ENCODE peak calls at places on chromosomes 7 and 10, in six cellular contexts. P, I, Y, J, B and M are unnamed samples.

GRCh38 chr10:102113956-102114857 is 6.0 kb downstream of the LDB1 start:
- DNase-seq in P (no peak), B (peak), I (no peak), Y (no peak), J (peak), M (no peak)

GRCh38 chr7:2282185-2282751 is 32.0 kb downstream of the SNX8 start:
- DNase-seq in P (no peak), B (no peak), Y (no peak), I (no peak), J (no peak), M (no peak)

GRCh38 chr7:121329460-121330052 is 756 bp downstream of the WNT16 start:
- DNase-seq in P (no peak), Y (no peak), B (peak), I (no peak), J (no peak), M (no peak)

GRCh38 chr10:13241613-13242012 is 7.4 kb upstream of the UCMA start:
- DNase-seq in P (no peak), I (no peak), B (no peak), J (no peak), Y (no peak), M (no peak)

GRCh38 chr10:133257489-133258065 is 19.1 kb downstream of the ADAM8 start:
- DNase-seq in J (peak), P (no peak), I (no peak), B (peak), Y (peak), M (no peak)

GRCh38 chr10:46263831-46264268 is 22.9 kb upstream of the ANTXRL start:
- DNase-seq in Y (no peak), J (no peak), P (no peak), B (no peak), I (no peak), M (no peak)

GRCh38 chr10:21831986-21832735 is 171.4 kb downstream of the DNAJC1 start:
- DNase-seq in Y (no peak), P (no peak), I (no peak), J (no peak), B (no peak), M (no peak)

GRCh38 chr7:152351168-152351567 is 84.6 kb downstream of the KMT2C start:
- DNase-seq in J (no peak), P (no peak), Y (no peak), B (no peak), I (no peak), M (no peak)

GRCh38 chr10:31419394-31420063 is 100.5 kb downstream of the ZEB1 start:
- DNase-seq in P (no peak), J (no peak), Y (no peak), I (no peak), B (no peak), M (no peak)

GRCh38 chr10:119769886-119770285 is 44.0 kb downstream of the INPP5F start:
- DNase-seq in Y (no peak), P (no peak), I (no peak), B (no peak), J (no peak), M (no peak)

GRCh38 chr7:133258174-133258573 is 5.3 kb downstream of the EXOC4 start:
- DNase-seq in Y (no peak), I (no peak), P (no peak), J (no peak), B (no peak), M (no peak)

GRCh38 chr10:100997364-100998182 is 2.0 kb upstream of the LZTS2 start:
- DNase-seq in I (peak), B (peak), J (peak), P (no peak), Y (peak), M (no peak)

GRCh38 chr7:4805110-4805978 is 29.9 kb downstream of the AP5Z1 start:
- DNase-seq in J (no peak), B (no peak), Y (no peak), P (no peak), I (no peak), M (no peak)

GRCh38 chr10:69043931-69044531 is 43.9 kb upstream of the SRGN start:
- DNase-seq in J (no peak), P (no peak), I (peak), B (no peak), Y (no peak), M (no peak)

GRCh38 chr7:100604078-100604975 is 2.2 kb downstream of the PCOLCE start:
- DNase-seq in B (peak), I (peak), P (no peak), Y (peak), J (peak), M (no peak)

GRCh38 chr10:102670871-102671434 is 26.7 kb downstream of the TRIM8 start:
- DNase-seq in P (no peak), I (no peak), B (peak), J (no peak), Y (no peak), M (no peak)

GRCh38 chr10:5776881-5777197 is 36.4 kb downstream of the GDI2 start:
- DNase-seq in B (no peak), J (no peak), Y (no peak), I (no peak), P (no peak), M (peak)
- H3K27ac ChIP-seq in B (peak), J (peak), Y (peak), I (no peak), P (peak), M (no peak)

DNA sequence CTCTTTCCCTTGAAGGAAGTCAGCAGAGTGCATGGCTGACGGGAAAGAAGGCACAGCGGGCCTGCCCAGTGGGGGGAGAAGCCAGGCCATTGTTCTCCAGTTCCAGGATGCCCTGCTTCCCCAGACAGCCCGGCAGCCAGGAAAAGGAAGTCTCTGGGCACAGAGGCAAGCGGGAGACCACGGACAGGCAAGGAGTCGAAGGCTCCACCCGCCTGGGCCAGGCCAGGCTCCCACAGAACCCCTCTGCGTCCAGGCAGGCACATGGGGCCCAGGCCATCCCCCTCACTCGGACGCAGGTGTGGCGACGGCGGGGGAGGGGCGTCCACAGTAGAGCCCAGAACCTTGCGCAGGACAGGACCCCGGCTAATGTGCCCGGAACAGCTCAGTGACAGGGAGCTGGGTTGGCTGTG is 8.7 kb downstream of the GPR146 start:
- DNase-seq in J (peak), Y (peak), I (no peak), P (no peak), B (peak), M (no peak)
- TF ChIP-seq CTCF in J (no peak), Y (no peak), I (no peak), P (no peak), B (no peak), M (no peak)

GRCh38 chr7:107969856-107970255 is 33.1 kb downstream of the LAMB1 start:
- DNase-seq in Y (peak), I (no peak), P (no peak), B (no peak), J (peak), M (no peak)

GRCh38 chr7:107967420-107967819 is 35.5 kb downstream of the LAMB1 start:
- DNase-seq in P (no peak), J (no peak), I (no peak), B (no peak), Y (no peak), M (no peak)

GRCh38 chr7:107968449-107968848 is 34.5 kb downstream of the LAMB1 start:
- DNase-seq in B (no peak), J (no peak), Y (no peak), P (no peak), I (no peak), M (no peak)

GRCh38 chr7:107964510-107964909 is 38.5 kb downstream of the LAMB1 start:
- DNase-seq in I (no peak), B (no peak), J (no peak), Y (no peak), P (no peak), M (no peak)

DNA sequence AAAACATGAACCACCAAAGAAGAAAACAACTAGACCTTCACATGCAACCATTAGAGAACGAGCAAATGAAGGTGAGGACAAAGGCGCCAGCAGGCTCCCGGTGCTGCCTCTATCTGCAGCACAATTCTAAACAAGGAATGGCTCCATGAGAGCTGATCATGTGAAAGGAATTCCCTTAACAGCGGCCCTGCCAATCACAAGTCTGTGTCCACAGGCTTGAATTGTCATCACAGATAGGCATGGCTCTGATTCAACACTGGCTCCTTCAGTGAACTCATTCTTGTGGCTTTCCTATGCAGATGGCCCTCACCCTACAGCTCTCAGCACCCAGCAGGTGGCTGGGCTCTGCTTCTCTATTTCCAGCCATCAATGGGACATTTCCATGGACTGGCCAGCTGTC is 36.3 kb downstream of the LAMB1 start:
- DNase-seq in J (peak), Y (peak), I (no peak), P (no peak), B (peak), M (no peak)
- H3K27ac ChIP-seq in J (peak), Y (peak), I (no peak), P (peak), B (peak), M (no peak)

GRCh38 chr7:68733219-68734143 is 864.8 kb upstream of the AUTS2 start:
- DNase-seq in Y (no peak), J (no peak), I (no peak), B (no peak), P (no peak), M (no peak)
- TF ChIP-seq CTCF in Y (no peak), J (no peak), I (no peak), B (no peak), P (no peak), M (no peak)

DNA sequence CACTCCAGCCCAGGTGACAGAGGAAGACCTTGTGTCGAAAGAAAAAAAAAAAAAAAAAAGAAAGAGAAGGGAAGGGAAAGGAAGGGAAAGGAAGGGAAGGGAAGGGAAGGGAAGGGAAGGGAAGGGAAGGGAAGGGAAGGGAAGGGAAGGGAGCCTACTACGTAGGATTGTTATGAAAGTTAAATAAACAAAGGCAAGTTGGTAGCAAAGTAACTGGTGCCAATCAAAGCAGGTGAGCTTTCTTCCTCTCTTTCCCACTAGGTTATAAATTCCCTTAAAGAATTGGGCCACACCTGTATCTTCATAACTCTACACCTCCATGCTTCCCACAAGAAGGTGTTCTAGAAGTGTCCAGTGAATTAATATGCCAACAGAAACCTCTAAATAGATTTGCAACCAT is 96.3 kb upstream of the AFAP1L2 start:
- DNase-seq in I (no peak), J (no peak), Y (no peak), B (no peak), P (no peak), M (no peak)
- H3K27ac ChIP-seq in I (peak), J (no peak), Y (no peak), B (no peak), P (no peak), M (no peak)

DNA sequence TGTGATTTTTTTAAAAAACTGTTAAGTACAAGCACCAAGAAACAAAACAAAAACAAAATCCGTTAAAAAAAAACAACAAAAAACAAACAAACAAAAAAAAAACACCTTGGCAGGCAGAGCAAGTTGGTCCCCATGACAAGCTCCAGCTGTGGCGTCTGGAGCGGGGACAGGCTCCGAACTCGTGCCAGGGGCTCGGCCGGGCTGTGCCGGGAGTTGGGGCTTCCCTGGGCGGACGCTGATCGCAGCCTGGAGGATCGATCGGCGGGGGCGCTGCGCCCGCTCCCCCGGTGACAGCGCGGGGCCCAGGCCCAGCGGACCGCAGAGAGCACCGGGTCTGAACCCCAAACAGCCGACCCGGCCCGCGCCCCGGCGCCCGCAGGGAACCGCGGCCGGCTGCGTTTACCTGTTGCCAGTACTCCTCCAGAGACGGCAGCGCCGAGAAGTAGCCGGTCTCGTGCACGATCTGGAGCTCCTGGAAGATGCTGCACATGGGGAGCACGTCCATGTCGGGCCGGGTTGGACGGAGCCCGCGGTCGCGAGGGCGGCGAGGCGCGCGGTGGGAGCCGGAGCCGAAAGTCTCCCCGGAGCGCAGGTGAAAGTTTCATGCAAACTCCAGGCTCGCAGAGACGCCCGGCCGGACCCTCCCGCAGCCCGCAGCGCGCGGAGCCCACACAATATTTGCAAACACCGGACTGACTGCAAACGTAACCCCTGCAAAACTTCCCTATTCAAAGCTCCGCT is at the start of gene KLF6:
- DNase-seq in J (peak), B (peak), Y (no peak), I (peak), P (no peak), M (no peak)
- TF ChIP-seq CTCF in J (no peak), B (no peak), Y (no peak), I (peak), P (no peak), M (no peak)

GRCh38 chr7:150338166-150338829 is 3.1 kb downstream of the RARRES2 start:
- DNase-seq in P (no peak), B (no peak), J (no peak), Y (no peak), I (no peak), M (no peak)
- H3K27ac ChIP-seq in P (no peak), B (peak), J (no peak), Y (no peak), I (no peak), M (no peak)